ENCODE peak calls at places on chromosomes 2 and 18, in five cellular contexts. One of them, this sample, is unnamed.

GRCh38 chr2:64787698-64788097 is 134.0 kb upstream of the SERTAD2 start:
- DNase-seq in midbrain: no peak
- DNase-seq in NCI-H1930: no peak
- DNase-seq in lower leg skin: no peak
- DNase-seq in Calu3: no peak
- DNase-seq in this sample: no peak

GRCh38 chr18:75141734-75142133 is 67.2 kb downstream of the PTGR3 start:
- DNase-seq in midbrain: no peak
- DNase-seq in lower leg skin: peak; percentile 8
- DNase-seq in Calu3: no peak
- DNase-seq in NCI-H1930: no peak
- DNase-seq in this sample: no peak

GRCh38 chr2:68432696-68433658 is 34.1 kb downstream of the FBXO48 start:
- DNase-seq in lower leg skin: no peak
- DNase-seq in NCI-H1930: no peak
- DNase-seq in midbrain: no peak
- DNase-seq in Calu3: no peak
- DNase-seq in this sample: no peak

GRCh38 chr2:121076885-121077549 is 208.0 kb downstream of the TFCP2L1 start:
- DNase-seq in Calu3: peak; percentile 89
- DNase-seq in lower leg skin: peak; percentile 43
- DNase-seq in midbrain: no peak
- DNase-seq in NCI-H1930: peak; percentile 32
- DNase-seq in this sample: no peak

GRCh38 chr2:235265348-235265965 is 228.4 kb upstream of the AGAP1 start:
- DNase-seq in Calu3: no peak
- DNase-seq in lower leg skin: no peak
- DNase-seq in NCI-H1930: no peak
- DNase-seq in midbrain: no peak
- DNase-seq in this sample: no peak

GRCh38 chr18:8257851-8258434 is 351.3 kb upstream of the RAB12 start:
- DNase-seq in Calu3: no peak
- DNase-seq in midbrain: no peak
- DNase-seq in NCI-H1930: peak; percentile 55
- DNase-seq in lower leg skin: no peak
- DNase-seq in this sample: no peak

GRCh38 chr18:48621240-48621639 is 82.4 kb downstream of the CTIF start:
- DNase-seq in Calu3: no peak
- DNase-seq in lower leg skin: no peak
- DNase-seq in NCI-H1930: no peak
- DNase-seq in midbrain: no peak
- DNase-seq in this sample: no peak

GRCh38 chr18:79954791-79955190 is 3.3 kb upstream of the SLC66A2 start:
- DNase-seq in Calu3: no peak
- DNase-seq in midbrain: peak; percentile 21
- DNase-seq in lower leg skin: no peak
- DNase-seq in NCI-H1930: no peak
- DNase-seq in this sample: no peak

GRCh38 chr2:128357561-128358370 is 39.1 kb upstream of the HS6ST1 start:
- DNase-seq in Calu3: no peak
- DNase-seq in lower leg skin: no peak
- DNase-seq in midbrain: no peak
- DNase-seq in NCI-H1930: no peak
- DNase-seq in this sample: no peak

GRCh38 chr2:233062946-233063268 is 2.8 kb downstream of the INPP5D start:
- DNase-seq in midbrain: no peak
- DNase-seq in lower leg skin: no peak
- DNase-seq in NCI-H1930: no peak
- DNase-seq in Calu3: no peak
- DNase-seq in this sample: no peak

GRCh38 chr18:63249781-63250180 is 69.8 kb downstream of the BCL2 start:
- DNase-seq in NCI-H1930: no peak
- DNase-seq in Calu3: no peak
- DNase-seq in lower leg skin: no peak
- DNase-seq in midbrain: no peak
- DNase-seq in this sample: no peak

This sample was measured in NCI-H2081 treated with DMSO at 0.1 percent for 48 hours.